ENCODE peak calls at places on chromosome 6, in eight cellular contexts. S, X, U, G, F, Y, V and L are unnamed samples.

GRCh38 chr6:133894795-133895401 is 6.0 kb downstream of the TCF21 start:
- DNase-seq in G (no peak), U (no peak), S (peak; percentile 91), X (no peak), V (no peak), Y (peak; percentile 40), F (no peak), L (no peak)

GRCh38 chr6:20542927-20543602 is 8.8 kb downstream of the CDKAL1 start:
- DNase-seq in V (no peak), G (no peak), Y (peak; percentile 88), S (peak; percentile 87), X (no peak), F (no peak), U (no peak), L (no peak)

GRCh38 chr6:43887906-43888683 is 118.1 kb downstream of the VEGFA start:
- DNase-seq in Y (no peak), V (no peak), G (peak; percentile 55), X (no peak), U (no peak), S (no peak), F (peak; percentile 56), L (no peak)

GRCh38 chr6:73514746-73515110 is 6.1 kb downstream of the EEF1A1 start:
- DNase-seq in S (no peak), G (no peak), F (no peak), Y (no peak), X (no peak), U (no peak), V (no peak), L (no peak)

GRCh38 chr6:28807682-28808280 is 116.0 kb downstream of the TRIM27 start:
- DNase-seq in G (no peak), S (peak; percentile 42), Y (peak; percentile 77), F (no peak), U (no peak), V (no peak), X (no peak), L (no peak)

GRCh38 chr6:43096451-43097097 is 20.5 kb downstream of the PTK7 start:
- DNase-seq in F (peak; percentile 44), V (no peak), U (peak; percentile 69), S (peak; percentile 93), X (no peak), Y (peak; percentile 80), G (peak; percentile 35), L (no peak)

GRCh38 chr6:169556758-169557505 is 144.9 kb downstream of the WDR27 start:
- DNase-seq in Y (no peak), V (no peak), F (no peak), X (no peak), U (no peak), G (no peak), S (no peak), L (no peak)

GRCh38 chr6:15038013-15038791 is 207.7 kb upstream of the JARID2 start:
- DNase-seq in U (no peak), X (no peak), F (no peak), V (no peak), G (no peak), S (no peak), Y (no peak), L (no peak)

GRCh38 chr6:142481466-142481865 is 179.7 kb downstream of the ADGRG6 start:
- DNase-seq in V (no peak), S (no peak), X (no peak), U (no peak), Y (no peak), G (no peak), F (no peak), L (no peak)

GRCh38 chr6:41584668-41585205 is 38.6 kb downstream of the FOXP4 start:
- DNase-seq in V (no peak), X (no peak), Y (no peak), F (no peak), S (no peak), U (no peak), G (peak; percentile 77), L (no peak)

GRCh38 chr6:118761643-118762042 is 110.3 kb upstream of the CEP85L start:
- DNase-seq in S (no peak), V (no peak), G (no peak), X (no peak), U (no peak), F (no peak), Y (no peak), L (no peak)

GRCh38 chr6:14903176-14904088 is 342.4 kb upstream of the JARID2 start:
- DNase-seq in Y (no peak), F (no peak), S (no peak), X (no peak), U (no peak), V (no peak), G (no peak), L (no peak)

GRCh38 chr6:82080767-82081166 is 166.8 kb downstream of the IBTK start:
- DNase-seq in G (no peak), X (no peak), Y (no peak), U (no peak), S (no peak), V (no peak), F (no peak), L (no peak)

GRCh38 chr6:45163952-45164766 is 164.0 kb upstream of the RUNX2 start:
- DNase-seq in F (no peak), S (peak; percentile 2), U (no peak), G (no peak), X (no peak), V (no peak), Y (no peak), L (no peak)

GRCh38 chr6:143223895-143224294 is 163.2 kb downstream of the AIG1 start:
- DNase-seq in F (no peak), V (peak; percentile 45), Y (peak; percentile 63), S (peak; percentile 50), U (no peak), X (no peak), G (no peak), L (no peak)

GRCh38 chr6:84882768-84883766 is 118.7 kb upstream of the TBX18 start:
- DNase-seq in X (no peak), V (no peak), F (no peak), Y (peak; percentile 84), S (no peak), G (no peak), U (no peak), L (no peak)

GRCh38 chr6:143449731-143450452 is 603 bp downstream of the ADAT2 start:
- DNase-seq in S (peak; percentile 53), X (no peak), G (no peak), U (no peak), V (peak; percentile 22), Y (peak; percentile 60), F (no peak), L (no peak)

GRCh38 chr6:83517500-83517899 is 5.2 kb downstream of the PRSS35 start:
- DNase-seq in S (no peak), U (no peak), V (no peak), Y (no peak), F (no peak), G (no peak), X (no peak), L (no peak)

GRCh38 chr6:83514877-83515466 is 2.6 kb downstream of the PRSS35 start:
- DNase-seq in G (no peak), X (no peak), S (peak; percentile 80), F (no peak), Y (peak; percentile 76), U (no peak), V (no peak), L (no peak)

GRCh38 chr6:83518946-83519489 is 6.7 kb downstream of the PRSS35 start:
- DNase-seq in F (no peak), G (no peak), X (no peak), Y (peak; percentile 61), U (no peak), V (no peak), S (peak; percentile 47), L (no peak)
- TF ChIP-seq CTCF in F (no peak), G (no peak), X (peak; percentile 39), Y (peak; percentile 52), U (peak; percentile 18), V (peak; percentile 8), S (peak; percentile 13), L (peak; percentile 51)

GRCh38 chr6:111871207-111871606 is 2.0 kb downstream of the FYN start:
- DNase-seq in V (no peak), X (no peak), Y (no peak), F (no peak), G (no peak), U (no peak), S (no peak), L (no peak)

GRCh38 chr6:111874030-111874425 is 776 bp upstream of the FYN start:
- DNase-seq in G (no peak), U (no peak), Y (no peak), V (peak; percentile 42), F (no peak), X (no peak), S (no peak), L (no peak)

GRCh38 chr6:111871725-111872520 is 1.3 kb downstream of the FYN start:
- DNase-seq in G (no peak), Y (peak; percentile 31), S (peak; percentile 41), F (peak; percentile 80), V (peak; percentile 48), U (no peak), X (no peak), L (no peak)

GRCh38 chr6:111872521-111873177 is 603 bp downstream of the FYN start:
- DNase-seq in U (peak; percentile 46), S (peak; percentile 61), G (no peak), Y (peak; percentile 42), V (peak; percentile 67), X (peak; percentile 78), F (peak; percentile 89), L (no peak)

GRCh38 chr6:111873178-111874029 is at the start of gene FYN:
- DNase-seq in S (peak; percentile 98), X (peak; percentile 100), Y (peak; percentile 90), F (peak; percentile 99), V (peak; percentile 98), G (peak; percentile 97), U (peak; percentile 97), L (peak; percentile 100)
- TF ChIP-seq CTCF in S (peak; percentile 48), X (peak; percentile 69), Y (peak; percentile 8), F (peak; percentile 79), V (peak; percentile 49), G (no peak), U (peak; percentile 48), L (peak; percentile 43)

DNA sequence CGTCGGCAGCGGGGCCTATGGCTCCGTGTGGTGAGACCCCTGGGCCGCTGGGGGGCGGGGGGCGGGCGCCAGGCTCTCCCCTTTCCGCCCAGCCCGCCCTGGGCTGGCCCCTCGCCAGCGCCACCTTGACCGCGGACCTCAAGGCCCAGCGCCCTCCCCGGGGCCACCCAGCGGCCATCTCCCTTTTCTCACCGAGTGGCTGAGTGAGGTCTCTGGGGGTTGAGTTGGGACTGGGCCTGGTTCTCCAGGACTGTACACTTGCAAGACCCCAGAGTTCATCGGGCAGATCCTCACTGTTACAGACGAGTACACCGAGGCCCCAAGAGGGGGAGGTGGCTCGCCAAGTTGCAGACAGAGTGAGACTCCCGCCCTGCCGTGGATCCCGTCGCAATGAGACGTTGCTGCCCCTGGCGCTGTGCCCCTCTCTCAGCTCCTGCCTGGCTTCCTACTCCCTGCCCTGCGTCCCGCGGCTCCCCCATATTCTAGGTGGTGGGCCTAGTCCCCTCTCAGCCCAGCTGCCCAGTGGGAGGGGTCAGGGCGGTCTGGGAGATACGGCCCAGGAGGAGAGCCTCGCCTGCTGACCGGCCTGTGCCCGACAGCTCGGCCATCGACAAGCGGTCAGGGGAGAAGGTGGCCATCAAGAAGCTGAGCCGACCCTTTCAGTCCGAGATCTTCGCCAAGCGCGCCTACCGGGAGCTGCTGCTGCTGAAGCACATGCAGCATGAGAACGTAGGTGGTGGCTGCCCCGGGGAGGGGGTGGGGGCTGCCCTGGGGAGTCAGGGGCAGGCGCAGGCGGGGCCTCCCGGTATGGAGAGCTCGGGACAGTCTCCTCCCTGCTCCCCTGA is 581 bp downstream of the MAPK13 start:
- DNase-seq in U (peak; percentile 80), X (no peak), Y (peak; percentile 17), S (peak; percentile 36), G (peak; percentile 74), V (peak; percentile 21), F (peak; percentile 89), L (no peak)
- TF ChIP-seq CTCF in U (no peak), X (peak; percentile 53), Y (no peak), S (no peak), G (no peak), V (no peak), F (peak; percentile 16), L (no peak)

GRCh38 chr6:108108374-108108773 is 33.8 kb upstream of the OSTM1 start:
- DNase-seq in Y (no peak), U (no peak), G (no peak), X (no peak), V (no peak), F (no peak), S (no peak), L (no peak)
- TF ChIP-seq CTCF in Y (no peak), U (no peak), G (no peak), X (no peak), V (no peak), F (no peak), S (no peak), L (no peak)